ENCODE peak calls at places on chromosome 16, in six cellular contexts. Z is vagina, O is K562, H is HepG2, R is breast epithelium, C is sigmoid colon. X is an unnamed sample.

GRCh38 chr16:67967183-67967955 is 1.1 kb downstream of the SLC12A4 start:
- DNase-seq in Z (no peak), O (no peak), H (no peak), R (no peak), C (no peak), X (peak)

GRCh38 chr16:9820481-9821246 is 361.6 kb downstream of the GRIN2A start:
- DNase-seq in Z (no peak), O (no peak), H (no peak), R (no peak), C (no peak), X (no peak)

GRCh38 chr16:19844945-19845641 is 39.6 kb downstream of the GPRC5B start:
- DNase-seq in Z (no peak), O (no peak), H (no peak), R (no peak), C (no peak), X (no peak)

GRCh38 chr16:66409156-66409555 is 17.9 kb upstream of the BEAN1 start:
- DNase-seq in Z (no peak), O (no peak), H (no peak), R (no peak), C (no peak), X (no peak)

GRCh38 chr16:7871371-7871770 is 538.7 kb downstream of the RBFOX1 start:
- DNase-seq in Z (no peak), O (no peak), H (no peak), R (no peak), C (no peak), X (no peak)

GRCh38 chr16:84593825-84594724 is 23.8 kb downstream of the COTL1 start:
- DNase-seq in Z (no peak), O (peak), H (peak), R (no peak), C (no peak), X (peak)

GRCh38 chr16:84369105-84369504 is 767 bp downstream of the ATP2C2 start:
- DNase-seq in Z (no peak), O (no peak), H (no peak), R (no peak), C (no peak), X (no peak)

GRCh38 chr16:67399749-67400704 is 6.7 kb upstream of the TPPP3 start:
- DNase-seq in Z (no peak), O (no peak), H (no peak), R (no peak), C (no peak), X (no peak)

GRCh38 chr16:56450901-56451752 is at the start of the genes NUDT21 and OGFOD1:
- DNase-seq in Z (no peak), O (peak), H (peak), R (peak), C (peak), X (peak)
- TF ChIP-seq POLR2A in Z (no peak), O (peak), H (peak), R (peak), C (peak), X (peak)

DNA sequence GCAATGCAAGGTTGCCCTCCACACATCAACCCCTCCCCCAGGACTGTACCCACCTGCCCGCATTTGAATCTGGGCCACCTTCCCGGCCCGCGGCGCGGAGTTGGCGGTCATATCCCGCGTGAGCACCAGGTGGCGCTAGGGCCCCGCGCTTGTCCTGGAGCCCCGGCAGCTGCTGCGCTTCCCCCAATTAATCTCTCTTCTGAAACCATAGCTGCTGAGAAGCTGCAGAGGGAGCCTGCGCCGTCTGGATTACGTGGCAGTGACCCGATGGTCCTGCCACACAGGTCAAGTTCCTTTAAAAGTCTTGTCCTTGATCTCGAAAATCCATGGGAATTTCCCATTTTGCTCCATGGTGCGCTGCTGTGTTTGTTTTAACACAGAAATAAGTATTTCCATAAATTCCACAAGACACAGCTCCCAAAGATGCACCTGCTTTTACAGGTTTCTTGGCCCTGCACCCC is 22.0 kb downstream of the COX4I1 start:
- DNase-seq in Z (no peak), O (peak), H (peak), R (peak), C (peak), X (peak)
- TF ChIP-seq POLR2A in Z (no peak), O (no peak), H (no peak), R (no peak), C (no peak), X (no peak)

DNA sequence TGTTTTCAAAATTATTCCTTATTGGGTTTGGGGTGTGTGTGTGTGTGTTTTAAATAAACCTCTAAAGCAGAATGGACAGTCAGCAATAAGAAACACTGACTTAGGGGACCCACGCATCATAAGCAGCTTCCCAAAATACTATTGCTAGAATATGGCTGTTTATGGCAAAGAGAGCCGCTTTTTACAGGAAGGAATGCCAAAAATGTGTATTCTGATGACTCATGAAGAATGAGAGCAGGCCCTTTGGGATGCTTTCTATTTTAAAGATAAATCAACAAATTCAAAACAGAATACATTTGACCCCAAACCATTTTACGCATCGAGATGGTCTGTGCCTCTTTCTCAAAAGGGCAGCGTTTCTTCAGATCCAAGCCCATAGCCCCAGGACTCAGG is 37.5 kb downstream of the ARHGAP17 start:
- DNase-seq in Z (no peak), O (no peak), H (peak), R (no peak), C (no peak), X (no peak)
- TF ChIP-seq POLR2A in Z (no peak), O (no peak), H (no peak), R (no peak), C (no peak), X (no peak)

DNA sequence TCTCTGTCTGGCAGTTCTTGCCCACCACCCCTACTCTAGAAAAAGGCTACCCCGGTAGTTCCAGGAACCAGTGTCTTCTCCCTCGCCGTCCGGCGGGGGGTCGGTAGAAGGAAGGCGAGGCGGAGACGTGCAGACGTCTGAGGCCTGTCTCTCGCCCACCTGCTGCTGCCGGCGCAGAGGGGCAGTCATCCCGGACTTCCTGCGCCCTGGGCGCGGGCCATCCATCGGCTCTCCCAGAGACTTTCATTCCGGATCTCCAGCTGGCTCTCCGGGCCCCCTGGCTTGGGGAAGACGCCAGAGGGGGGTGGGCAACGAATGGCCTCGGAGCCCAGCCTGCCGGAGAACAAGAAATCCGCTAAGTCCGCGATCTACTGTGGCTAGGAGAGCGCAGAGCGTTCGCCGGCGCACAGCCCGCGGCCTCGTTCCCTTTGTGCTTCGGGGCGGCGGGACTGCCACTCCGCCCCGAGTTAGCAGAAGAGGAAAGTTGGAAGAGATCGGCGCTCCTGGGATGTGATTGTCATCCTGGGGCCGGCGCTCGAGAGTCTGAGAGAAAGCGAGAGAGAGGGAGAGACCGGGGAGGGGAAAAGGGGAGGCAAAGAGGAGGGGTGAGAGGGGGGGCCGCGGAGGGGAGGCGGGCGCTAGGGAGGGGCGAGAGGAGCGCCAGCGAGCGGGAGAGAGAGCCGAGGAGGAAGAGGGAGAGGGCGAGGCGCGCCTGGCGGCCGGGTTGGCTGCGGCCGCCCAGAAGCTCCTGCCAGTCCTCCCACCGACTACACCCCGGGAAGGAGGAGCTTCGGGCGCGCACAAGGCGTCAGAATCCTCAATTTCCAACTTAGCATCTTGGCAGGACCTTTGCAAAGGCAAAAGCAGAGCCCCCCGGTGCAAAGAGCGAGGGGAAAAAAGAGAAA is at the start of gene IRX5:
- DNase-seq in Z (no peak), O (peak), H (no peak), R (peak), C (peak), X (peak)
- TF ChIP-seq POLR2A in Z (no peak), O (peak), H (no peak), R (peak), C (no peak), X (no peak)

GRCh38 chr16:3022697-3023414 is 886 bp downstream of the HCFC1R1 start:
- DNase-seq in Z (no peak), O (no peak), H (no peak), R (no peak), C (no peak), X (peak)
- TF ChIP-seq POLR2A in Z (no peak), O (peak), H (peak), R (no peak), C (no peak), X (no peak)

GRCh38 chr16:4617880-4618279 is 3.2 kb upstream of the UBALD1 start:
- DNase-seq in Z (no peak), O (no peak), H (peak), R (no peak), C (no peak), X (no peak)

GRCh38 chr16:4613636-4614570 is 785 bp downstream of the UBALD1 start:
- DNase-seq in Z (no peak), O (peak), H (peak), R (no peak), C (peak), X (peak)

GRCh38 chr16:4614571-4615388 is at the start of gene UBALD1:
- DNase-seq in Z (no peak), O (peak), H (peak), R (peak), C (peak), X (peak)

GRCh38 chr16:4615389-4616046 is 830 bp upstream of the UBALD1 start:
- DNase-seq in Z (no peak), O (no peak), H (no peak), R (no peak), C (no peak), X (no peak)

DNA sequence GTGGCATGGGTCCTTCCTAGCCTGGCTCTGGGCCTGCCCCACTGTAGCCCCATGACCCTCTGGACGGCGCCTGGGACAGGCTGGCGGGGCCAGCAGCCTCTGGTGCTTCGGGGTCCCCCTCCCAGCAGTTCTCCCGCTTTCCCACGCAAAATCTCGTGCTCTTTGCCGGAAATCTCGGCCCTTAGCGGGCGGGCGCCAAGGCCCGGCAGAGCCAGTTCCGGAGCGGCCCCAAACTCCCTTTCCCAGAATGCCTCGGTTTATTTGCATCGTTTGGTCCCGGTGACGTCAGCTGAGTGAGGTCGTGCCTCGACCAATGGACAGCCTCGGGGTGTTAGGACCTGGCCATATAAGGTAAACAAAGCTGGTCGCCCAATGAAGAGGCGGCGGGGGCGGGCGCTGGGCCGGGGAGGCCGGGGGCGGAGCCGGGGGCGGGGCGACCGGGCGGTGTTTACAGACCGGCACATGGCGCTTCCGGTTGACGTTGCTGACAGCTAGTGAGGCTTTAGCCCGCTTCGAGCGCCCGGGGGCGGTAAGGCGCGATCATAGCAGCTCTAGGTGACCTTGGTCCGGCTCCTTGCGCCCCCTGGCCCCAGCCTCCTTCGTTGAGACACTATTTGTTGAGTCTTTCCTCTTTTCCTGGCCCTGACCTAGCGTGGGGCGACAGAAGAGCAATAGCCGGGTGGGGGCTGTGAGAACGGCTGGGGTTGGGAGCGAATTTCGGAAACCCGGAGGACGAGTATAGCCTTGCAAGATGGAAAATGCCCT is 1.5 kb upstream of the UBALD1 start:
- DNase-seq in Z (peak), O (peak), H (peak), R (peak), C (peak), X (peak)
- TF ChIP-seq POLR2A in Z (no peak), O (peak), H (peak), R (peak), C (peak), X (peak)

GRCh38 chr16:3138342-3138741 is 3.5 kb downstream of the ZNF213 start:
- DNase-seq in Z (no peak), O (no peak), H (no peak), R (no peak), C (no peak), X (no peak)

GRCh38 chr16:3131755-3132377 is 3.0 kb upstream of the ZNF213 start:
- DNase-seq in Z (no peak), O (peak), H (peak), R (no peak), C (no peak), X (peak)

GRCh38 chr16:3137267-3137666 is 2.4 kb downstream of the ZNF213 start:
- DNase-seq in Z (no peak), O (no peak), H (no peak), R (no peak), C (peak), X (no peak)

GRCh38 chr16:3135120-3135715 is 389 bp downstream of the ZNF213 start:
- DNase-seq in Z (no peak), O (no peak), H (no peak), R (no peak), C (no peak), X (no peak)

GRCh38 chr16:3134338-3135119 is at the start of gene ZNF213:
- DNase-seq in Z (no peak), O (peak), H (peak), R (peak), C (peak), X (peak)
- TF ChIP-seq POLR2A in Z (no peak), O (peak), H (peak), R (peak), C (peak), X (peak)

GRCh38 chr16:89922477-89922883 is 662 bp upstream of the TUBB3 start:
- DNase-seq in Z (no peak), O (peak), H (peak), R (peak), C (peak), X (peak)

GRCh38 chr16:89924298-89924924 is 1.3 kb downstream of the TUBB3 start:
- DNase-seq in Z (no peak), O (peak), H (peak), R (no peak), C (no peak), X (peak)

GRCh38 chr16:89921699-89922476 is 1.3 kb upstream of the TUBB3 start:
- DNase-seq in Z (no peak), O (peak), H (peak), R (no peak), C (peak), X (no peak)

GRCh38 chr16:89923640-89924297 is 627 bp downstream of the TUBB3 start:
- DNase-seq in Z (no peak), O (no peak), H (peak), R (no peak), C (no peak), X (no peak)

GRCh38 chr16:89922884-89923639 is at the start of gene TUBB3:
- DNase-seq in Z (no peak), O (peak), H (peak), R (no peak), C (no peak), X (peak)
- TF ChIP-seq POLR2A in Z (no peak), O (peak), H (peak), R (no peak), C (no peak), X (no peak)

GRCh38 chr16:89152831-89153700 is 18.5 kb upstream of the CDH15 start:
- DNase-seq in Z (no peak), O (no peak), H (no peak), R (no peak), C (no peak), X (no peak)

GRCh38 chr16:89149386-89149785 is 22.2 kb upstream of the CDH15 start:
- DNase-seq in Z (no peak), O (no peak), H (no peak), R (no peak), C (no peak), X (peak)

GRCh38 chr16:89150090-89150835 is 21.3 kb upstream of the CDH15 start:
- DNase-seq in Z (no peak), O (no peak), H (no peak), R (no peak), C (no peak), X (no peak)

GRCh38 chr16:89153848-89154271 is 17.7 kb upstream of the CDH15 start:
- DNase-seq in Z (no peak), O (no peak), H (no peak), R (no peak), C (no peak), X (no peak)

DNA sequence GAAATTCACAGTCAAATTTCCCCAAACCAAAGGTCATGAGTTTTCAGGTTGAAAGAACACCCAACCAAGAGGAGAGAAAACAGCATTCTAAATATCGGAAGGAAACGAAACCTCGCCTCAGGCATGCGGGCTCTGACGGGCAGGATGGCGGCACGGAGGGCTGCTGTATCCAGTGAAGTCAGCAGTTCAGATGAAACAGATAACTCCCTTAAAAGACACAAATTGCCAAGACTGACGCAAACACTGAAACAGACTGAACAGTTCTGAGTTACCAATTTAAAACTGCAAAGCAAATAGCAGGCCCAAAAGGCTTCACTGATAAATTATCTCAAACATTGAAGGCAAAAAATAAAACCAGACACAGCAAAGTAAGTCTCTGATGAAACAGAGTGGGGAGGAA is 20.6 kb upstream of the CDH15 start:
- DNase-seq in Z (no peak), O (no peak), H (no peak), R (no peak), C (no peak), X (no peak)
- TF ChIP-seq POLR2A in Z (no peak), O (no peak), H (no peak), R (no peak), C (no peak), X (no peak)

GRCh38 chr16:2956566-2956956 is 7.5 kb upstream of the KREMEN2 start:
- DNase-seq in Z (no peak), O (no peak), H (no peak), R (no peak), C (no peak), X (no peak)

GRCh38 chr16:2955438-2955778 is 8.7 kb upstream of the KREMEN2 start:
- DNase-seq in Z (no peak), O (no peak), H (no peak), R (no peak), C (no peak), X (no peak)

GRCh38 chr16:2954647-2955381 is 9.3 kb upstream of the KREMEN2 start:
- DNase-seq in Z (no peak), O (peak), H (no peak), R (no peak), C (no peak), X (no peak)

GRCh38 chr16:2954228-2954627 is 9.8 kb upstream of the KREMEN2 start:
- DNase-seq in Z (no peak), O (no peak), H (no peak), R (no peak), C (no peak), X (no peak)

GRCh38 chr16:2955779-2956565 is 8.1 kb upstream of the KREMEN2 start:
- DNase-seq in Z (no peak), O (no peak), H (no peak), R (no peak), C (no peak), X (no peak)
- TF ChIP-seq POLR2A in Z (no peak), O (no peak), H (no peak), R (no peak), C (no peak), X (no peak)